ENCODE peak calls at places on chromosome 13, in six cellular contexts. F is T-helper 1 cell, T is DMS79, W is PC-3, C is SIG-M5, M is choroid plexus epithelial cell. I is an unnamed sample.

GRCh38 chr13:42836930-42837329 is 55.5 kb downstream of the FAM216B start:
- DNase-seq in F (no peak), W (peak; percentile 46), T (peak; percentile 72), M (peak; percentile 91), C (no peak), I (peak; percentile 82)

GRCh38 chr13:73057284-73058025 is 1.4 kb upstream of the KLF5 start:
- DNase-seq in F (no peak), W (peak; percentile 79), M (no peak), C (no peak), T (no peak), I (no peak)

GRCh38 chr13:44425815-44426078 is 52.1 kb downstream of the SERP2 start:
- DNase-seq in C (no peak), M (no peak), W (no peak), F (no peak), T (no peak), I (no peak)

GRCh38 chr13:37618554-37618953 is 20.0 kb upstream of the POSTN start:
- DNase-seq in M (peak; percentile 89), C (no peak), W (no peak), T (no peak), F (no peak), I (peak; percentile 90)

GRCh38 chr13:64223016-64223415 is 2807.4 kb upstream of the PCDH20 start:
- DNase-seq in M (no peak), F (no peak), T (no peak), C (no peak), W (peak; percentile 54), I (no peak)

GRCh38 chr13:96527497-96527896 is 437.6 kb downstream of the HS6ST3 start:
- DNase-seq in C (no peak), F (no peak), M (peak; percentile 1), T (no peak), W (no peak), I (no peak)

GRCh38 chr13:77865588-77865987 is 53.0 kb downstream of the EDNRB start:
- DNase-seq in T (no peak), M (no peak), F (no peak), W (no peak), C (no peak), I (no peak)

GRCh38 chr13:112140366-112140765 is 73.4 kb downstream of the SOX1 start:
- DNase-seq in M (no peak), T (no peak), C (no peak), F (no peak), W (no peak), I (no peak)

GRCh38 chr13:95437561-95437960 is 115.0 kb upstream of the CLDN10 start:
- DNase-seq in M (no peak), C (no peak), F (no peak), W (no peak), T (no peak), I (peak; percentile 11)

GRCh38 chr13:30362869-30363268 is 55.5 kb upstream of the KATNAL1 start:
- DNase-seq in M (no peak), C (no peak), W (no peak), F (no peak), T (no peak), I (no peak)

GRCh38 chr13:38384171-38384570 is 34.5 kb downstream of the UFM1 start:
- DNase-seq in W (no peak), F (no peak), C (no peak), T (no peak), M (no peak), I (no peak)

GRCh38 chr13:91017031-91017668 is 330.3 kb upstream of the MIR17HG start:
- DNase-seq in W (peak; percentile 78), C (no peak), F (no peak), M (peak; percentile 67), T (peak; percentile 1), I (peak; percentile 43)